ENCODE peak calls at places on chromosomes 12 and 14, in four cellular contexts. A, U, E and F are unnamed samples.

GRCh38 chr12:100404769-100405407 is 48.0 kb downstream of the SLC17A8 start:
- DNase-seq in U (peak), E (peak), A (peak), F (peak)

GRCh38 chr12:89060133-89060532 is 292.2 kb downstream of the DUSP6 start:
- DNase-seq in A (no peak), U (no peak), E (no peak), F (no peak)

GRCh38 chr12:107148105-107148504 is 54.8 kb upstream of the CRY1 start:
- DNase-seq in E (no peak), U (no peak), A (no peak), F (no peak)

GRCh38 chr12:113465808-113466769 is 5.6 kb downstream of the LHX5 start:
- DNase-seq in E (no peak), U (no peak), A (no peak), F (no peak)

GRCh38 chr12:108802666-108803036 is 54.7 kb downstream of the SSH1 start:
- DNase-seq in A (no peak), U (no peak), E (no peak), F (no peak)

GRCh38 chr14:76473381-76474263 is 97.7 kb downstream of the ESRRB start:
- DNase-seq in A (no peak), E (no peak), U (no peak), F (no peak)

GRCh38 chr12:72865921-72866320 is 593.8 kb downstream of the TRHDE start:
- DNase-seq in U (no peak), E (no peak), A (no peak), F (no peak)

GRCh38 chr12:66861157-66861750 is 182.4 kb upstream of the GRIP1 start:
- DNase-seq in E (peak), A (peak), U (peak), F (peak)

GRCh38 chr14:37145395-37145794 is 27.0 kb downstream of the SLC25A21 start:
- DNase-seq in E (no peak), A (no peak), U (no peak), F (no peak)

GRCh38 chr12:88639361-88639760 is 59.1 kb upstream of the KITLG start:
- DNase-seq in A (no peak), E (no peak), U (no peak), F (no peak)

GRCh38 chr12:72025524-72025923 is 86.9 kb downstream of the TPH2 start:
- DNase-seq in E (no peak), U (no peak), A (no peak), F (no peak)

GRCh38 chr14:32933943-32934890 is 4.5 kb upstream of the NPAS3 start:
- DNase-seq in A (no peak), U (no peak), E (no peak), F (no peak)

GRCh38 chr12:6145584-6145983 is 21.1 kb upstream of the VWF start:
- DNase-seq in U (no peak), A (no peak), E (no peak), F (no peak)

GRCh38 chr14:68008491-68008890 is 188.9 kb downstream of the RAD51B start:
- DNase-seq in E (no peak), U (no peak), A (no peak), F (no peak)

GRCh38 chr12:18250313-18250916 is 10.9 kb upstream of the PIK3C2G start:
- DNase-seq in U (peak), E (no peak), A (peak), F (peak)

GRCh38 chr14:103523583-103523969 is 946 bp upstream of the CKB start:
- DNase-seq in E (no peak), U (no peak), A (no peak), F (no peak)

GRCh38 chr12:8911606-8912268 is 2.6 kb upstream of the PHC1 start:
- DNase-seq in A (no peak), U (no peak), E (no peak), F (peak)

GRCh38 chr14:39229222-39229543 is 4.5 kb upstream of the MIA2 start:
- DNase-seq in A (no peak), E (no peak), U (no peak), F (no peak)

GRCh38 chr12:53255993-53256392 is 12.1 kb upstream of the ESPL1 start:
- DNase-seq in A (no peak), E (no peak), U (no peak), F (no peak)

GRCh38 chr12:90026516-90026915 is 317.9 kb upstream of the ATP2B1 start:
- DNase-seq in U (no peak), E (no peak), A (no peak), F (no peak)

GRCh38 chr14:54730156-54730961 is 163.4 kb downstream of the SAMD4A start:
- DNase-seq in A (no peak), U (no peak), E (peak), F (no peak)
- TF ChIP-seq SUZ12 in A (no peak), U (no peak), E (no peak), F (no peak)

GRCh38 chr12:27534060-27534764 is 10.2 kb downstream of the PPFIBP1 start:
- DNase-seq in A (no peak), E (peak), U (no peak), F (no peak)

GRCh38 chr12:27527512-27527911 is 3.5 kb downstream of the PPFIBP1 start:
- DNase-seq in U (no peak), A (no peak), E (no peak), F (no peak)

GRCh38 chr12:27531916-27532315 is 7.9 kb downstream of the PPFIBP1 start:
- DNase-seq in U (no peak), E (no peak), A (no peak), F (no peak)

GRCh38 chr12:27528788-27529187 is 4.8 kb downstream of the PPFIBP1 start:
- DNase-seq in A (no peak), U (no peak), E (no peak), F (no peak)

DNA sequence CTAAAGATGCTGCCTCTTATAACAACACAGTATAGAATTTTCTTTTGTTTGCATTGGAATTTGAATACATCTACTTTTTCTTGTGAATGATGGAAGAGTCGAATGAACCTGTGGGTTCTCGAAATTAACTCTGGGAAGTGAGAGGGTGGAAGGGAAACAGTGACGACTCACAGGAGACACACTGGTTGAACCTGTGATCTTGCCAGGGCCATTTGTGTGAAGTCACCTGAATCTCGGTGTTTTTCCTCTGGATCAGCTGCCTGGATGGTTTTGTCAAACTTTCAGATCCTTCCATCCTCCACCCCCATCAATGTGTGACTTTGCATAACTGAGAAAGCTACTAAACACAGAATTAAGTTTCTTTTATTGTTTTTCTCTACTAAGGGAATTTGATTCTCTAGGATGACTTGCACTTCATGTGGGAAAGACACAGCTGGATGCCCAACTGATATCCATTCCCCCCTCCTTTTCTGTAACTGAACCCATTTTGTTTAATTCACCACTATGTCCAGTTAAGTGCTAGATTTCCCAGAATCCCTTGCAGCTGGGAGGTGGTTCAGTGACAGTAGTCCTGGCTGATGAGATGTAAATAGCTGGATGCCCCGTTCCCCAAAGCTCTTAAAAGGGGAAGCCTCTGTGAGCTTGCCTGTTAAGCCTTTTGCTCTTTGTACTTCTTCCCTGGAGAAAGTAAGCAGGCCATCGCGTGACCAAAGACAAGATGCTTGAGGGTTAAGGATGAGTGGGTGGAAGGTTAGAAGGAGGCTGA is 6.3 kb downstream of the PPFIBP1 start:
- DNase-seq in E (no peak), U (no peak), A (no peak), F (no peak)
- TF ChIP-seq YY1 in E (no peak), U (no peak), A (no peak), F (no peak)

DNA sequence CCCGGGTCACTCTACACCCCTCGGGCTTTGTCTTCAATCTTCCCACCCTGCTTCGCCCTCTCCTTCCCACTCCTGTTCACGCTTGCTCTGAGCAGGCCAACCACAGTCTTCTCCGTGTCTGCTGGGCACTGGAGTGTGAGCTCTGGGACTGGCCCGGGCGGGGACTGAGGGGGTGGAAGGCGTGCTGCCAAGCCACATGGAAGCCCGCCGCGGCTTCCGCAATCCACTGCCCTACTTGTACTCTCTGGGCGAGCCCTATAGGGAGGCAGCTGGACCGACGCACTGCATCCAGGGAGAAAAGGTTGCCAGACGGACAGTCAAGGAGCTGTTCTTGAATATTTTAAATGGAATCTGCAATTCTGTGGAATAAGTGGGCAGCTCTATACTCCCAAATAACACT is 24.8 kb downstream of the GOLGA3 start:
- DNase-seq in E (no peak), U (no peak), A (no peak), F (no peak)
- TF ChIP-seq SUZ12 in E (no peak), U (no peak), A (no peak), F (no peak)

GRCh38 chr12:40947812-40948211 is 240.3 kb upstream of the PDZRN4 start:
- DNase-seq in U (no peak), A (no peak), E (no peak), F (no peak)

GRCh38 chr12:40959041-40959440 is 229.1 kb upstream of the PDZRN4 start:
- DNase-seq in U (no peak), E (no peak), A (no peak), F (no peak)

GRCh38 chr12:40957417-40957816 is 230.7 kb upstream of the PDZRN4 start:
- DNase-seq in E (no peak), U (no peak), A (no peak), F (no peak)

DNA sequence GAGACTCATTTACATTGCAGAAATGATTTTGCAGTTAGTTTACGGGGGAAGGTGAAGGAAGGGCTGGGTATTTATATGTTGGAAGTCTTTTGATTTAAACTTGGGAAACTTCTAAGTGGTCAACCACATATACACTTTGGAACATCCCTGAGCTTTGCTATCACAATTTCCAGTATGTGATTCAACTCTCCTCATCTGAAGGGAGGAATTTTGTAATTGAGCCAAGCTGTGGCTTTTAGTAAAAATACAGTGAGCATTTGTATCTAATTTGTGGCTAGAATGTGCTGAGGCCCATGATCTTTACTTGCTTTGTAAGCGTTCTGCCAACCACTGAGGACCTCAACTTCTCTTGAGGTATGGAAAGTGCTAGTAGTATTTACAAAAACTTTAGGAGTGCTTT is 235.0 kb upstream of the PDZRN4 start:
- DNase-seq in A (no peak), U (no peak), E (no peak), F (no peak)
- TF ChIP-seq YY1 in A (no peak), U (no peak), E (no peak), F (no peak)

GRCh38 chr14:50311337-50311973 is 574 bp downstream of the L2HGDH start:
- DNase-seq in U (no peak), E (no peak), A (peak), F (no peak)

GRCh38 chr14:50308363-50308762 is 3.7 kb downstream of the L2HGDH start:
- DNase-seq in E (no peak), U (no peak), A (peak), F (no peak)

GRCh38 chr14:50310445-50310844 is 1.6 kb downstream of the L2HGDH start:
- DNase-seq in E (no peak), A (no peak), U (no peak), F (no peak)

GRCh38 chr14:50311974-50312733 is at the start of the genes DMAC2L and L2HGDH:
- DNase-seq in E (peak), U (peak), A (peak), F (peak)

GRCh38 chr14:50312734-50313054 is 570 bp downstream of the DMAC2L start:
- DNase-seq in E (no peak), U (no peak), A (peak), F (no peak)
- TF ChIP-seq SUZ12 in E (no peak), U (no peak), A (no peak), F (no peak)

GRCh38 chr12:130701402-130701744 is 14.7 kb downstream of the RIMBP2 start:
- DNase-seq in E (no peak), U (no peak), A (no peak), F (no peak)

GRCh38 chr12:130700492-130701401 is 15.4 kb downstream of the RIMBP2 start:
- DNase-seq in U (no peak), A (no peak), E (no peak), F (no peak)

GRCh38 chr12:130695061-130695460 is 21.0 kb downstream of the RIMBP2 start:
- DNase-seq in U (no peak), A (no peak), E (no peak), F (no peak)

GRCh38 chr12:130696377-130696776 is 19.7 kb downstream of the RIMBP2 start:
- DNase-seq in U (no peak), A (no peak), E (no peak), F (no peak)

GRCh38 chr12:130698106-130698505 is 18.0 kb downstream of the RIMBP2 start:
- DNase-seq in A (no peak), U (no peak), E (no peak), F (no peak)
- TF ChIP-seq YY1 in A (no peak), U (no peak), E (no peak), F (no peak)

GRCh38 chr12:93749515-93749914 is 72.3 kb downstream of the CRADD start:
- DNase-seq in A (no peak), U (no peak), E (no peak), F (no peak)

GRCh38 chr12:93753838-93754429 is 76.8 kb downstream of the CRADD start:
- DNase-seq in U (no peak), E (no peak), A (no peak), F (no peak)

GRCh38 chr12:93753285-93753684 is 76.1 kb downstream of the CRADD start:
- DNase-seq in E (no peak), U (no peak), A (no peak), F (no peak)

GRCh38 chr12:93750056-93750455 is 72.9 kb downstream of the CRADD start:
- DNase-seq in E (no peak), U (no peak), A (no peak), F (no peak)

DNA sequence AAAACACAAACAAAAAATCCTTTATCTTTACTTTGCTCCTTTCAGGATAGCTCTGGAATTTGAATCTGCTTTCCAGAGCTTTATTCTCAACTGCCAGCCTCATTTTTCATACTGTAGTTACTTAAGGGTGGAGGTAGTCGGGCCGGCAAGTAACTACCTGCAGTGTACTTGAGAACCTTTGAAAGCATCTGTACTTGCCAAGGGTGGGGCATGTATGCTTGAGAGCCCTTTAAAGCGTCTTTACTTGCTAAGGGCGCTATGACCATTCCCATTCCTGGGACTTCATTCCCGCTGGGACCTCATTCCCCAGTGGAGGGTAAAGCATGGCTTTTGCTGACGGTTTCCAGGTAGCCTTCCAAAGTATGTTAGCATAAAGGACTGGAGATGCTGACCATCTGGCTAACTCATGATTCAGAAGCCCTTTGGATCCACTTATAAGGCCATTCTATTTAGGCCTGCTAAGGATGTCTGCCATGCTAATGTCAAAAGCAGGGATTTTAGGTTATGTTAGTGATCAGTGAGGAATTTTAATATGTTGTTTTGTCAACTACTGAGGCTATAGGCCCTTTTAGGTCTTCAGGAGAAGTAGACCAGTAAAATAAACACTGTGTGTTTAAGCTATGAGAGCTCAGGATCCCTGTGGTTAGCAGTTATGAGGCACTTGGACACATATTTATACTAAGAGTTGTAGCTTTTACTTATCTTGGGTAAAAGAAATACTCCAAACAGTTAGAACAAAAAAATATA is 74.9 kb downstream of the CRADD start:
- DNase-seq in A (no peak), E (no peak), U (no peak), F (no peak)
- TF ChIP-seq SUZ12 in A (no peak), E (no peak), U (no peak), F (no peak)

GRCh38 chr14:49783394-49784010 is 15.5 kb downstream of the KLHDC2 start:
- DNase-seq in E (no peak), A (no peak), U (no peak), F (no peak)

GRCh38 chr14:49786315-49786714 is 18.4 kb downstream of the KLHDC2 start:
- DNase-seq in U (no peak), A (no peak), E (no peak), F (no peak)
- TF ChIP-seq YY1 in U (no peak), A (no peak), E (no peak), F (no peak)

DNA sequence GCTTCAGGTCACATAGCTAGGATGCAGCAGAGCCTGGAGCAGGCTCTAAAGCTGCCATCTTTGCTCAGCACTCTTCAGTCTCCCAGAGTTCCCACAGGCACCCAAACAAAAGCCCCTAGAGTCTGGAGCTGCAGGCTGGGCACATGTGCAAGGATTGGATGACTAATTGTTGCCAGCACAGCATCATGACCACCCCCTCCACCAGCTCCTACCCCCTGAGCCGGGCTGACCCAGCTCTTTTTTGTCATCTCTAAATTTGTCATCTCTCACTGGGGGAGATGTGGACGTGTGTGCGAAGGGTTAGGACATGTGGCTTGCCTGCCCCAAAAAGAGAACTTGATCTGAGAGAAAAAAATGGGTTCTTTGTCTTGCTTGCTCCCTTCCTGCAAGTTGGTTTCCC is 4.3 kb upstream of the MMP19 start:
- DNase-seq in U (no peak), A (no peak), E (no peak), F (no peak)
- TF ChIP-seq SUZ12 in U (no peak), A (no peak), E (no peak), F (no peak)

DNA sequence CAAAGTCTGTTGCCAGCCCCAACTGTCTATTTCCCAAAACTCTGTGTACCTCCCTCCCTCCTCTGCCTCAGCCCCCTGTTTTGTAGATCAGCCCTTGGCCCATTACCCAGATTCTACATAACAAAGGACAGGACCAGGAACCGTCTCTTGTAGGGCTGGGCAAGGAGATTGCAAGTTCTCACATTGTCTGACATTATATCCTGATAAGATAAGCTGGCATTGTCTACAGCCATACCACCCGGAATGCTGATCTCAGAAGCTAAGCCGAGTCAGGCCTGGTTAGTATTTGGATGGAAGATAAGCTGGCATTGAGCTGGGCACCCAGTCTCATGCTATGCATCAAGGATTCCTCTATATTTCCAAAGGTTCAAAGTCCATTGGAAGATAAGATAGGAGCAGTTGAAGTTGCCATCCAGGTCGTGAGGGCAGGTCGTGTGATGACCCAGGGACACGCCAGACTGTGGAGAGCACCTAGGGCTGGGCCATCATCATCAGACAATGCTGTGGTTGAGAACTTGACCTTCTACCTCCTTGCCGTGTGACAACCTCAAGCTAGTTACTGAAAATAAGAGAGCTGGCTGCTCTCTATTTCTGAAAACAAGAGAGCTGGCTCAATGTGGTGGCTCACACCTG is 29.5 kb downstream of the PHETA1 start:
- DNase-seq in E (no peak), U (no peak), A (no peak), F (peak)
- TF ChIP-seq YY1 in E (no peak), U (no peak), A (no peak), F (no peak)